ENCODE peak calls at places on chromosome 15, in six cellular contexts. P is mesenchymal stem cell, J is neuronal stem cell, L is IMR-90, O is H9, X is H1. I is an unnamed sample.
A peak's percentile ranks its signal among the peaks of the same experiment; 100 is the strongest.

GRCh38 chr15:57992761-57993295 is 72.7 kb downstream of the ALDH1A2 start:
- DNase-seq in L (no peak), P (no peak), J (no peak), O (no peak), X (no peak), I (no peak)

GRCh38 chr15:31200735-31201151 is 99.2 kb upstream of the TRPM1 start:
- DNase-seq in L (peak; percentile 39), X (peak; percentile 76), O (peak; percentile 86), J (peak; percentile 23), P (peak; percentile 51), I (peak; percentile 30)

GRCh38 chr15:43390723-43391122 is 19.8 kb downstream of the TUBGCP4 start:
- DNase-seq in J (no peak), O (no peak), P (peak; percentile 50), X (no peak), L (peak; percentile 46), I (peak; percentile 42)

GRCh38 chr15:45441686-45442085 is 63.3 kb upstream of the GATM start:
- DNase-seq in L (no peak), X (no peak), P (no peak), O (no peak), J (no peak), I (no peak)

GRCh38 chr15:63446260-63446659 is 58.1 kb upstream of the USP3 start:
- DNase-seq in L (no peak), O (no peak), J (no peak), X (no peak), P (no peak), I (no peak)

GRCh38 chr15:34297059-34297458 is 40.5 kb downstream of the SLC12A6 start:
- DNase-seq in X (no peak), L (peak; percentile 37), O (no peak), P (no peak), J (no peak), I (no peak)

GRCh38 chr15:78995921-78996780 is 51.3 kb upstream of the CTSH start:
- DNase-seq in O (no peak), X (no peak), P (no peak), L (no peak), J (no peak), I (no peak)

GRCh38 chr15:88630141-88630721 is 8.6 kb upstream of the ISG20 start:
- DNase-seq in P (no peak), O (no peak), L (no peak), X (no peak), J (no peak), I (no peak)

GRCh38 chr15:68553994-68554715 is 24.6 kb upstream of the CORO2B start:
- DNase-seq in J (peak; percentile 79), P (peak; percentile 65), X (peak; percentile 94), O (peak; percentile 72), L (peak; percentile 58), I (peak; percentile 57)

GRCh38 chr15:73770049-73770448 is 16.9 kb upstream of the INSYN1 start:
- DNase-seq in O (no peak), X (no peak), J (no peak), P (no peak), L (no peak), I (no peak)

GRCh38 chr15:58434334-58434888 is 2.6 kb downstream of the LIPC start:
- DNase-seq in J (no peak), P (no peak), L (no peak), X (no peak), O (no peak), I (no peak)

GRCh38 chr15:39874890-39875549 is 45.0 kb downstream of the GPR176 start:
- DNase-seq in O (no peak), L (no peak), J (no peak), X (no peak), P (peak; percentile 54), I (peak; percentile 63)

GRCh38 chr15:74763416-74763815 is 14.8 kb downstream of the CYP1A2 start:
- DNase-seq in L (no peak), J (no peak), O (no peak), P (no peak), X (no peak), I (peak; percentile 99)

GRCh38 chr15:36585774-36586173 is 6.3 kb downstream of the CDIN1 start:
- DNase-seq in O (no peak), J (no peak), X (no peak), P (no peak), L (no peak), I (peak; percentile 69)

GRCh38 chr15:80580107-80580506 is 115.0 kb upstream of the ABHD17C start:
- DNase-seq in P (peak; percentile 78), L (peak; percentile 80), J (no peak), X (no peak), O (peak; percentile 15), I (peak; percentile 94)

GRCh38 chr15:68271854-68272471 is 5.6 kb upstream of the FEM1B start:
- DNase-seq in L (peak; percentile 92), O (peak; percentile 41), J (no peak), X (no peak), P (peak; percentile 80), I (peak; percentile 99)

GRCh38 chr15:83092309-83092976 is 15.0 kb upstream of the TM6SF1 start:
- DNase-seq in P (peak; percentile 67), O (no peak), J (no peak), X (no peak), L (peak; percentile 77), I (peak; percentile 90)

GRCh38 chr15:79028411-79028964 is 62.1 kb downstream of the RASGRF1 start:
- DNase-seq in J (peak; percentile 62), X (peak; percentile 90), O (peak; percentile 67), L (peak; percentile 20), P (peak; percentile 43), I (peak; percentile 80)

GRCh38 chr15:41577863-41578735 is 19.1 kb downstream of the TYRO3 start:
- DNase-seq in P (no peak), O (no peak), X (no peak), J (no peak), L (no peak), I (no peak)

GRCh38 chr15:97979131-97979502 is 18.6 kb downstream of the ARRDC4 start:
- DNase-seq in X (no peak), P (no peak), J (no peak), L (no peak), O (no peak), I (no peak)

GRCh38 chr15:82933576-82933975 is 18.9 kb downstream of the HOMER2 start:
- DNase-seq in O (no peak), J (no peak), X (no peak), L (no peak), P (no peak), I (no peak)

GRCh38 chr15:80732818-80733217 is 37.7 kb downstream of the ABHD17C start:
- DNase-seq in J (no peak), O (no peak), X (no peak), L (no peak), P (no peak), I (no peak)

GRCh38 chr15:45186771-45187577 is 792 bp downstream of the SHF start:
- DNase-seq in P (no peak), L (no peak), O (peak; percentile 47), X (peak; percentile 69), J (no peak), I (peak; percentile 26)

GRCh38 chr15:96767703-96768434 is 437.4 kb downstream of the NR2F2 start:
- DNase-seq in J (no peak), L (no peak), X (no peak), O (no peak), P (no peak), I (peak; percentile 98)

GRCh38 chr15:99616129-99616528 is 50.3 kb downstream of the MEF2A start:
- DNase-seq in L (no peak), P (no peak), X (no peak), O (no peak), J (no peak), I (no peak)

GRCh38 chr15:57376695-57377477 is 581 bp downstream of the CGNL1 start:
- DNase-seq in L (peak; percentile 4), O (peak; percentile 62), X (no peak), P (peak; percentile 31), J (peak; percentile 31), I (peak; percentile 30)

GRCh38 chr15:38600241-38600640 is 35.6 kb upstream of the RASGRP1 start:
- DNase-seq in J (no peak), L (no peak), X (no peak), P (no peak), O (no peak), I (no peak)

DNA sequence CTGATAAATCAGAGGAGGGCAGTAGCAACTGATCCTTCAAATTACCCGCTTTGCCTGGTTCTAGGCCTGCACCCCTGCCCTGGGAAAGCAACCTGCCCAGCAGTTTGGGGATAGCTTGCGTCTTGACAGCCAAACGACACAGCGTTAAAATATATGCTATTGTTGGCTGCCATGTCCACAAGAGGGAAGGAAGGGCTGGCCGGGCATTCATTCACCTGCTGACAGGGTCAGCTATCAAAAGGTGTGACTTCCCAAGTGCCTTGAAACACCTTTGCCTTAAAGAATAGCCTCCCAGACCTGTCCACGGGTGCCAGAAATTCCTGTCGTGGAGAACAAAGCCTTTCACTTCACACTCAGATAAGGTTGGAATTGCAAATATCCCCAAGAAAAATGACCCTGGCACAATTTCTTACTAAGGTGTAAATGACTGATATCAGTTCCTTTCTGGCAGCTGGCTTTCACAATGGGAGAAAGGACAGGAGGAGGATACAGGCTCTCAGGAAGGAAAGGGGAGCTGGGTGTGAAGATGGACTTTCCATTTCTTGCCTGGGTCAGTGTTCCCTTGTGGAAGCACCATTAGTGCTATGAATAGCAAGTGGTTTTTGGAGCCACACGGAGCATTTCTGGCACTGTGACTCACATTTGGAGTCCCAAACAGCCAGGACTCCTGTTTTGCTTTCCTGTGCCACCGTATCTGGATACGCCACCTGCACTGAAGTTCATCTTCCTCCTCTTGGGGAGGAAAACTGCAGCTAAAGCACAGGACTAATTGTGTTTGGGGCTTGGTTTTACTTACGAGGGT is 19.2 kb downstream of the ALDH1A3 start:
- DNase-seq in O (no peak), X (no peak), L (no peak), J (no peak), P (no peak), I (no peak)
- H2AK5ac ChIP-seq in O (no peak overlapping the region), X (no peak overlapping the region), L (no peak overlapping the region), J (no peak overlapping the region), P (no peak overlapping the region), I (no peak overlapping the region)

GRCh38 chr15:23022156-23022555 is 17.2 kb downstream of the TUBGCP5 start:
- DNase-seq in P (no peak), J (no peak), O (no peak), X (no peak), L (no peak), I (no peak)
- H3K9ac ChIP-seq in P (no peak overlapping the region), J (no peak overlapping the region), O (no peak overlapping the region), X (no peak overlapping the region), L (no peak overlapping the region), I (no peak overlapping the region)

DNA sequence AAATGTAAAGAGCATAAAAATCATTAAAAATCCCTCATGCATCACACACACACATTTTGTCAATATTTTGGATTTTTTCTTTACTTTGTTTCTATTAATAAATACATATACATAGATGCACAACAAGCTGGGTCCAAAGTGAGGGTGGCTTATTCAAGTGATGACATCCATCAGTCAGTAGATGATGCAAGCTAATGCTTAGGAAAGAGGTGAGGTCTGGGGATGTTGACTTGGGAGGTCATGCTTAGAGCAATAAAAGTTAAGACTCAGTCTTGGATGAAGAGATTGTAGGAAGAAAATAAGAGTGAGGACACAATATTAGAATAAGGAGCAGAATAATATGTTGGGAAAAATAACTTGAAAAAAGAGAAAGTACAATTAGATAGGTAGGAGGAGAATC is 110.8 kb upstream of the TJP1 start:
- DNase-seq in X (no peak), P (no peak), L (no peak), O (no peak), J (no peak), I (peak; percentile 32)
- H4K91ac ChIP-seq in X (no peak overlapping the region), P (no peak overlapping the region), L (peak overlapping the region; percentile 46), O (no peak overlapping the region), J (no peak overlapping the region), I (no peak overlapping the region)

DNA sequence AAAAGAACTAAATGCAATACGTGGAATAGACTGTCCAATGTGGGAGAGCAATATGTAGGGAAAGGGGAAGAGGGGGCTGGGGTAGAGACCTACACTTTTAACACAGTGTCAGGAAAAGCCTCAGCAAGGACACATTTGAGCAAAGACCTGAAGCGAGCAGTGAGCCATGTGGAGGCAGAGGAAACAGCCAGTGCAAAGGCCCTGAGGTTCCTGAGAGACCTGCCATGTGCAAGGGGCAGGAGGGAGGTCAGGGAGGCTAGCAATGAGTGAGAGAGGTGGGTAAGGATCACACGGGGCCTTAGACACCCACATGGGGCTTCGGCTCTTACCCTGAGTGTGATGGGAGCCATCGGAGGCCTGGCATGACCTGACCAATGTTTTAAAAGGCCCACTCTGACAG is 181.0 kb downstream of the RAB11A start:
- DNase-seq in L (no peak), O (no peak), X (no peak), P (no peak), J (no peak), I (no peak)
- H2AK5ac ChIP-seq in L (no peak overlapping the region), O (no peak overlapping the region), X (no peak overlapping the region), P (no peak overlapping the region), J (no peak overlapping the region), I (no peak overlapping the region)